ENCODE peak calls at places on chromosomes 2 and 18, in four cellular contexts. V is K562, J is GM12878, P is HepG2. G is an unnamed sample.

GRCh38 chr2:223041527-223042109 is 10.4 kb upstream of the KCNE4 start:
- DNase-seq in V (peak; percentile 66), P (no peak), J (no peak), G (peak; percentile 20)

GRCh38 chr2:168346725-168347477 is 99.5 kb upstream of the STK39 start:
- DNase-seq in J (peak; percentile 45), P (peak; percentile 62), V (peak; percentile 69), G (peak; percentile 71)

GRCh38 chr2:70041666-70042065 is 45.6 kb upstream of the PCBP1 start:
- DNase-seq in V (no peak), P (no peak), J (no peak), G (no peak)

GRCh38 chr18:8556424-8556823 is 52.8 kb upstream of the RAB12 start:
- DNase-seq in P (no peak), V (no peak), J (no peak), G (no peak)

GRCh38 chr2:240426797-240427721 is 8.4 kb upstream of the GPC1 start:
- DNase-seq in V (peak; percentile 32), J (no peak), P (no peak), G (peak; percentile 9)

GRCh38 chr2:145284551-145284950 is 764.6 kb upstream of the ZEB2 start:
- DNase-seq in P (no peak), J (no peak), V (no peak), G (no peak)

GRCh38 chr2:199988176-199988575 is 32.8 kb downstream of the MAIP1 start:
- DNase-seq in V (no peak), J (no peak), P (no peak), G (no peak)

GRCh38 chr2:30252723-30253688 is 21.7 kb downstream of the LBH start:
- DNase-seq in J (no peak), P (no peak), V (peak; percentile 82), G (no peak)

GRCh38 chr2:194060269-194060668 is 1596.8 kb upstream of the SLC39A10 start:
- DNase-seq in J (no peak), V (no peak), P (no peak), G (no peak)

GRCh38 chr2:8487461-8487932 is 194.4 kb upstream of the ID2 start:
- DNase-seq in V (no peak), P (no peak), J (no peak), G (peak; percentile 35)

GRCh38 chr2:138787053-138787666 is 7.0 kb upstream of the NXPH2 start:
- DNase-seq in J (no peak), V (no peak), P (peak; percentile 44), G (no peak)

GRCh38 chr2:229838729-229839128 is 83.1 kb downstream of the TRIP12 start:
- DNase-seq in V (no peak), J (no peak), P (no peak), G (no peak)

GRCh38 chr18:57624988-57625387 is 3.4 kb upstream of the NARS1 start:
- DNase-seq in P (no peak), V (no peak), J (no peak), G (no peak)

GRCh38 chr2:112622528-112622849 is 23.2 kb upstream of the SLC20A1 start:
- DNase-seq in P (no peak), J (no peak), V (no peak), G (no peak)

GRCh38 chr2:201275069-201275468 is 14.7 kb downstream of the CASP8 start:
- DNase-seq in P (no peak), J (no peak), V (no peak), G (no peak)

GRCh38 chr2:223751012-223751411 is 86.4 kb downstream of the AP1S3 start:
- DNase-seq in J (no peak), V (no peak), P (peak; percentile 18), G (no peak)

GRCh38 chr2:119228136-119228535 is 4.5 kb downstream of the STEAP3 start:
- DNase-seq in V (no peak), J (no peak), P (no peak), G (no peak)

GRCh38 chr2:236824836-236825235 is 255.2 kb downstream of the ACKR3 start:
- DNase-seq in V (no peak), J (no peak), P (no peak), G (no peak)

GRCh38 chr2:242046184-242046826 is 176.8 kb downstream of the RTP5 start:
- DNase-seq in J (no peak), P (no peak), V (no peak), G (peak; percentile 48)

GRCh38 chr18:79512461-79513380 is 117.0 kb downstream of the NFATC1 start:
- DNase-seq in V (no peak), P (no peak), J (no peak), G (no peak)

DNA sequence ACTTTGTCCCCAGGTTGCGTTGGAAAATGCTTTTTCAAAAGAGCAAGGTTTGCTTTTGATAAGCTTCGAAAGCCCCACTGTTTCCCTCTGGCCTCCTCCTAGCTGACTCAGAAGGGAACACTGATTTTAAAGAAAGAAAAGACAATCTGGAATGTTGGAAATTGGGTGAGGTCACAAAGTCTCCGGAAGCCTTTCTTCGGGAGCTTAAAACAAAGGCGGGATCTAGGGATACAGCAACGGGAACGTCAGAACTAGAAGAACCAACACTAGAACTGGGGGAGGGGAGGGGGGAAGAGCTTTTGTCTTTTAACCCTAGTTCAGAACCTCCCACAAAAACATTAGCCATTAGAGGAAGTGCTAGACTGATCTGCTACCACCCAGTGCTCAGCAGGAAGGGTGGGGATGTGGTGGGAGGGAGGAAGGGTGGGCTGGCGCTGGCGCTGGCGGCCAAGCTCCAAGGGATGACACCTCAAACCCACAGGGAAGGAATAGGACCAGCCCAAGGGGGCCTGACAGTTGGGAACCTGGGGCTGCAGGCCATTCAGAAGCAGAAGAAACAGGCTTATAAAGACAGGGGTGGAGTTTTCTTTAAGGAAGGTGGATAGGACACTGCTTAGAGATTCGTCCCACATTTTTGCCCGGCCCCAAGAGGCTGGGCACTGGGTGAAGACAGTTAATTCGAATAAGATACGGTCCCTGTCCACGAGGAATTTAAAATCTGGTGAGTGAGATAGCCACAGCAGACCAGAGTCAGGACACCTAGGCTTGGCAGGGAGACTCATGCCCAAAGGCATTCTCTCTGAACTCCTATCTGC is 1.7 kb downstream of the TMSB10 start:
- DNase-seq in V (peak; percentile 14), J (no peak), P (peak; percentile 57), G (no peak)
- TF ChIP-seq NR2C2 in V (no peak), J (no peak), P (no peak), G (no peak)

GRCh38 chr2:85839461-85839860 is 49.3 kb downstream of the ST3GAL5 start:
- DNase-seq in J (no peak), P (no peak), V (no peak), G (no peak)
- TF ChIP-seq NR2C2 in J (no peak), P (no peak), V (no peak), G (no peak)

DNA sequence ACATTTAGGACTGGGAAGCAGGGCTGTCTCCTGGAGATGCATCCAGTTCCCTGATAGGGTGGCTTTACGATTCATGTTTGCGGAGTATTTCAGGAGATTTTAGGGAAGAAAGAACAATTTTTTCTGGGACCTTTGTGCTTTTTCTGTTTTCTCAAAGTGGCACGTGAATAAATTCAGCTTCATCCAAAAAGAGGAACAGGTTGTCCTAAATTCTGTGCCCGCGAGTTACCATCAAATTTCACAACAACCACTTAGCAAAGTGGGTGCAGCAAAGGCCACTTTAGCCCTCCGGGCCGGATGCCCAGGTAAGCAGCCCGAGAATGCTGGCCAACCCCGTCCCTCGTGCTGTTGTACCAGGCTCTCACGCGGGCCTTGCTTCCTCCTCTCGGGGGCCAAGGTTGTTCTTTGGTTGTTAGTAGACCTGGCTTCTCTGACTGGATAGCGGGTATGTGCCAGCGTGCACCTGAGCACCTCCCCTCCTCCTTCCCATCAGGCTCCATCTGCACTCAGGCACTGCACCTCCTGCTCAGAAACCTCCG is 83.1 kb downstream of the CMPK2 start:
- DNase-seq in P (no peak), V (no peak), J (no peak), G (no peak)
- TF ChIP-seq NR2C2 in P (no peak), V (no peak), J (no peak), G (no peak)

GRCh38 chr2:85926526-85926925 is 37.7 kb upstream of the ST3GAL5 start:
- DNase-seq in P (no peak), V (no peak), J (no peak), G (no peak)

GRCh38 chr2:85922210-85922609 is 33.4 kb upstream of the ST3GAL5 start:
- DNase-seq in J (no peak), V (no peak), P (no peak), G (no peak)

GRCh38 chr2:85924522-85924921 is 35.7 kb upstream of the ST3GAL5 start:
- DNase-seq in P (no peak), V (no peak), J (no peak), G (no peak)

GRCh38 chr2:85926931-85927527 is 38.2 kb upstream of the ST3GAL5 start:
- DNase-seq in P (no peak), V (no peak), J (no peak), G (no peak)

GRCh38 chr2:85925216-85925671 is 36.5 kb upstream of the ST3GAL5 start:
- DNase-seq in J (no peak), P (no peak), V (no peak), G (no peak)
- TF ChIP-seq NR2C2 in J (no peak), P (no peak), V (no peak), G (no peak)

DNA sequence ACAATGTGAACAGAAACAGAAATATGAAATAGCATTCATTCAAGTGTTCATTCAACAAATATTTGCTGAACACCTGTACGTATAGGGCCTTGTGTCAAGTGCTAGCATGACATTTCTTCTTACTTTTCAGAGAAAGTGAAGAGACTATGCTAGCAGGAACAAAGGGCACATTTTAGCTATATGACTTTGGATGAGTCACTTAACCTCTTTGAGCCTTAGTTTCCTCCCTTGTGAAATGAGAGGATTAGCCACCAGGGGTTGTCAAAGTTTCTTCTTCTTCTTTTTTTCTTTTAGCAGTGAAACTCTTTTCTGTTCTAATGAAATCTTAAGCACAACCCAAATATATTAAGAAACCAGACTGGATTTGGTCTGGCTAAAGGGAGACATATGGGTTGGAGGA is 53.1 kb downstream of the FIGN start:
- DNase-seq in J (no peak), V (no peak), P (peak; percentile 56), G (no peak)
- TF ChIP-seq NR2C2 in J (no peak), V (no peak), P (no peak), G (no peak)

DNA sequence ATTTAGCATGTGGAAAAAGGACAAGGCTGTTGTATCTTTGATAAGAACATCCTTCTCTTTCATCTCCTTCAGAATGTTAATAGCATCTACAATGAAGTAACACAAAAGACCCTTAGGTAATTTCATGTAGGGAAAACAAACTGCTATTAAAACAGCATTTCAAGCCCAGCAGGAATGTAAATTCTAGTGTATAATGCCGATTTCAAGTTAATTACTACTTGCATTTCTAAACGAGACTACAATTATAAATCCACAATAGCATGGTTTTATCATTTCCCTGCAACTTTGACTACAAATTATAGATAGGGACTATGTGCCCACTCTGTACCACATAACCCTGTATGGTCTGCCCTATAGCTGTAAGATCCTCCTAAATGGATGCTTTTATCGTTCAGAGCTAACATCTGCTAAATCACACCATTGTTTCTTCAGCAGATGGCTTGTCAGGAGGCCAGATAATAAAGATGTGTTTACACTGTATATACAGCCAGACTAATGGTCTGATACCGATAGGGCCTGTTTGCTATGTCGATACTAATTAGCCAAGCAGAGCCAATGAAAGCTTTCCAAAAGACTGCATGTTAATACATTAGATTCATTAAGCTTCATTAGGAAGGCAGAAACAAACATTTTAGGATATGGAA is 51.9 kb downstream of the LRPPRC start:
- DNase-seq in J (no peak), V (no peak), P (no peak), G (no peak)
- TF ChIP-seq NR2C2 in J (no peak), V (no peak), P (no peak), G (no peak)

GRCh38 chr2:98140210-98140609 is 53.2 kb downstream of the VWA3B start:
- DNase-seq in V (no peak), J (no peak), P (no peak), G (no peak)
- TF ChIP-seq NR2C2 in V (no peak), J (no peak), P (no peak), G (no peak)

GRCh38 chr2:24272161-24272802 is 88.1 kb downstream of the ITSN2 start:
- DNase-seq in P (no peak), V (no peak), J (no peak), G (no peak)
- TF ChIP-seq NR2C2 in P (no peak), V (no peak), J (no peak), G (no peak)